ENCODE peak calls at places on chromosomes 4 and X, in four cellular contexts. K, P, S and I are unnamed samples. For H3K4me1, the result is how much of the 10 kb centered on the place peaks cover.

GRCh38 chr4:100289530-100289888 is 99.2 kb upstream of the DDIT4L start:
- DNase-seq in K (no peak), P (no peak), S (peak), I (no peak)

GRCh38 chrX:23742174-23742692 is 843 bp downstream of the ACOT9 start:
- DNase-seq in K (peak), P (no peak), S (peak), I (no peak)

GRCh38 chr4:69649629-69650028 is 3.4 kb downstream of the UGT2A1 start:
- DNase-seq in K (no peak), P (no peak), S (peak), I (no peak)

GRCh38 chr4:165514739-165515138 is 135.9 kb downstream of the CPE start:
- DNase-seq in K (no peak), P (no peak), S (no peak), I (no peak)

GRCh38 chr4:4269856-4270255 is 20.1 kb downstream of the LYAR start:
- DNase-seq in K (no peak), P (no peak), S (peak), I (no peak)

GRCh38 chr4:26873391-26874026 is 12.9 kb downstream of the STIM2 start:
- DNase-seq in K (no peak), P (no peak), S (no peak), I (no peak)

GRCh38 chr4:17517664-17518063 is 2.7 kb downstream of the CLRN2 start:
- DNase-seq in K (no peak), P (no peak), S (no peak), I (no peak)

GRCh38 chrX:2854918-2855317 is 26.2 kb downstream of the GYG2 start:
- DNase-seq in K (no peak), P (no peak), S (no peak), I (no peak)

GRCh38 chr4:81213671-81214070 is 1.4 kb downstream of the PRKG2 start:
- DNase-seq in K (no peak), P (no peak), S (no peak), I (no peak)

GRCh38 chr4:93182722-93183121 is 645.8 kb upstream of the ATOH1 start:
- DNase-seq in K (no peak), P (no peak), S (peak), I (no peak)

GRCh38 chr4:137700072-137700471 is 167.8 kb upstream of the PCDH18 start:
- DNase-seq in K (no peak), P (no peak), S (no peak), I (no peak)

GRCh38 chrX:150032742-150033141 is 94.5 kb upstream of the EOLA2 start:
- DNase-seq in K (no peak), P (no peak), S (peak), I (no peak)

GRCh38 chrX:110173192-110174175 is 144.4 kb downstream of the AMMECR1 start:
- DNase-seq in K (no peak), P (no peak), S (peak), I (no peak)

GRCh38 chr4:138112389-138112788 is 129.8 kb downstream of the SLC7A11 start:
- DNase-seq in K (no peak), P (no peak), S (no peak), I (no peak)

GRCh38 chrX:106874075-106874474 is 29.1 kb downstream of the RIPPLY1 start:
- DNase-seq in K (no peak), P (no peak), S (no peak), I (no peak)

GRCh38 chr4:155962697-155963096 is 9.0 kb upstream of the CTSO start:
- DNase-seq in K (no peak), P (no peak), S (no peak), I (no peak)

GRCh38 chrX:275476-275966 is 5.7 kb upstream of the PLCXD1 start:
- DNase-seq in K (no peak), P (peak), S (no peak), I (no peak)
- H3K27ac ChIP-seq in K (no peak), P (peak), S (no peak), I (no peak)

GRCh38 chr4:86595426-86595805 is 1.3 kb downstream of the PTPN13 start:
- DNase-seq in K (peak), P (no peak), S (peak), I (no peak)

GRCh38 chr4:86594559-86595425 is 677 bp downstream of the PTPN13 start:
- DNase-seq in K (peak), P (no peak), S (peak), I (no peak)

GRCh38 chr4:86596802-86597201 is 2.7 kb downstream of the PTPN13 start:
- DNase-seq in K (no peak), P (no peak), S (peak), I (no peak)

GRCh38 chr4:86593726-86594558 is at the start of gene PTPN13:
- DNase-seq in K (peak), P (peak), S (peak), I (peak)

GRCh38 chr4:86592553-86593249 is 1.4 kb upstream of the PTPN13 start:
- DNase-seq in K (no peak), P (no peak), S (peak), I (no peak)
- H3K4me3 ChIP-seq in K (no peak), P (no peak), S (peak), I (no peak)

GRCh38 chr4:87916636-87917035 is 58.9 kb upstream of the SPP1 start:
- DNase-seq in K (no peak), P (no peak), S (no peak), I (no peak)
- H3K4me1 ChIP-seq in K (under half), P (under half), S (under half), I (under half)

GRCh38 chrX:13780868-13781427 is 35.9 kb downstream of the GPM6B start:
- DNase-seq in K (no peak), P (no peak), S (no peak), I (no peak)

GRCh38 chrX:13775837-13776236 is 41.1 kb downstream of the GPM6B start:
- DNase-seq in K (no peak), P (no peak), S (no peak), I (no peak)

GRCh38 chrX:13774696-13775095 is 40.1 kb downstream of the OFD1 start:
- DNase-seq in K (no peak), P (no peak), S (no peak), I (no peak)

GRCh38 chrX:13776387-13776786 is 40.5 kb downstream of the GPM6B start:
- DNase-seq in K (no peak), P (no peak), S (no peak), I (no peak)

GRCh38 chrX:13778916-13779315 is 38.0 kb downstream of the GPM6B start:
- DNase-seq in K (no peak), P (no peak), S (peak), I (no peak)
- H3K27ac ChIP-seq in K (no peak), P (no peak), S (no peak), I (no peak)

GRCh38 chrX:69162466-69162865 is 2.8 kb downstream of the PJA1 start:
- DNase-seq in K (no peak), P (no peak), S (no peak), I (no peak)

GRCh38 chrX:69161786-69162349 is 3.4 kb downstream of the PJA1 start:
- DNase-seq in K (no peak), P (no peak), S (no peak), I (no peak)

GRCh38 chrX:69165116-69165651 is at the start of gene PJA1:
- DNase-seq in K (peak), P (peak), S (peak), I (peak)

GRCh38 chrX:69161371-69161770 is 3.9 kb downstream of the PJA1 start:
- DNase-seq in K (no peak), P (no peak), S (no peak), I (no peak)

DNA sequence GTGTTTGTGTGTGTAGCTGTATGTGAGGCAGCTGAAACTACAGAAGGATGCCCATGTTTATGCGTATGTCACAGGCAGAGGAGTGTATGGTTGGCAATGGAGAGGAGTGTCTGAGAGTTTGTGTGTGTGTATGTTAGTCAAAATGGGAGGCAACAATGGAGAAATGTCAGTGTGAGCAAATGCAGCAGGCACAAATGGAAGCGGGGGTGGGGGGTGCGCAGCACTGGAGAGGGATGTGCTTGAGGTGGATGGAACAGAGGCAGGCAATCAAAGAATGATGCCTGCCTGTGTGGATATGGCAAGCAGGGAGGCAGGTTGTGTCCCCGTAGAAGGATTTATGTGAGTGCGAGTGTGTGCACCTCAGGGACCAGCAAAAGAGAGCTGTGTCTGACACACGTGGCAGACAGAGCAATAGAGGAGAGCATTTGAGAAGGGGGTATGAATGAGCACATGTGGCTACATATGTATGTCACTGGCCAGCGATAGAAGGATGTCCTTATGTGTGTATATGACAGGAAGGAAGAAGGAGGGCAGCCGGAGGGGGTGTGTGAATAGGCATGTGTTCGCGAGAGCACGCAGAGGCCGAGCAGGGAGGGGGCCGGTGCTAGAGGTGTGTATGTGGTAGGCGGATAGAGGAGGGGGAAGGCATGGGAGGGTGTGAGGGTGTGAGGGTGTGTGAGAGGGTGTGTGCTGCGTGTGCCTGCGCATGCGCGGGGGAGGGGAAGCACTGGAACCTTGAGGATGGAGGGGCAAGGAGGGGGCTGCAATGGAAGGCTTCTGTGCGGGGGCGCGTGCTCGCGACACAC is 1.1 kb downstream of the PJA1 start:
- DNase-seq in K (peak), P (no peak), S (no peak), I (no peak)
- H3K4me3 ChIP-seq in K (peak), P (peak), S (peak), I (peak)

DNA sequence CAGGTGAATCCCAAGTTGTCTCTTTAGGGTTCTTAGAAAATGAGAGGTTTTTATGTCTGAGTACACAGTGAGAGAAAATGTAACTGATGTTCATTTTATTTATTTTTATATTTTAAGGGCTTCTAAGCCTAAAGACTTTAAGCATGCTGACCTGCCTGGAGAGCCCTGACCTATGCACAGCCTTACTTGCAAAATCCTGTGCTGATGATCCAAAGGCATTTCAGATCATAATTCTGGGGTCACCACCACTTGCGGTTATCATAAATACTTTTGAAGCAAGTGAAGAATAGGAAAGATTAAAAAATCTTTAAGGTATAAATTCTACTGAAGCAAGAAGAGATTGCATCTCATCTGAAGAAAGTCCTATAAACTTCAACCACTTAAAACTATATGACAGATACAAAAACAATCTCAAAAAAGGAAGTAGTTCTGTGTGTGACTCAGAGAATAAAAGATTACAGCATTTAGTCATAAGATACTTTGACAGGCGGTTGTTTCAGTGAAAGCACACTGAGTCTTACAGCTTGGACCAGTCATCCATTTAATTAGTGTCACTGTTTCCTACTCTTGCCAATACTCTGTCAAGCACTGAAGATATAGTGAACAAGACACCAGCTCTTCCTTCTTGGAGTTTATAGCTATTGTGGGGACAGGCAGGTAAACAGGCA is 245.2 kb upstream of the DIPK2B start:
- DNase-seq in K (no peak), P (no peak), S (peak), I (no peak)
- H3K4me1 ChIP-seq in K (under half), P (under half), S (under half), I (under half)

GRCh38 chrX:72169008-72169728 is 12.4 kb upstream of the PIN4 start:
- DNase-seq in K (no peak), P (no peak), S (no peak), I (no peak)
- H3K27ac ChIP-seq in K (no peak), P (no peak), S (no peak), I (no peak)